ENCODE peak calls at places on chromosomes 4 and X, in seven cellular contexts. Z is astrocyte, J is PC-3, M is fibroblast of pulmonary artery, E is tibial artery, I is H9, Y is IMR-90. K is an unnamed sample.

GRCh38 chrX:150365051-150365952 is 2.2 kb downstream of the MAMLD1 start:
- DNase-seq in E (no peak), I (peak; percentile 71), J (peak; percentile 57), M (peak; percentile 61), Y (peak; percentile 50), Z (peak; percentile 37), K (no peak)

GRCh38 chrX:100090931-100091330 is 319.1 kb downstream of the PCDH19 start:
- DNase-seq in Z (peak; percentile 48), E (no peak), J (no peak), M (peak; percentile 30), Y (no peak), I (no peak), K (no peak)

GRCh38 chr4:40234519-40235039 is 37.7 kb downstream of the RHOH start:
- DNase-seq in Y (no peak), E (no peak), Z (no peak), J (no peak), I (no peak), M (no peak), K (no peak)

GRCh38 chr4:8393593-8394038 is 46.9 kb downstream of the ACOX3 start:
- DNase-seq in Y (peak; percentile 97), J (peak; percentile 91), I (no peak), Z (peak; percentile 99), M (peak; percentile 97), E (peak; percentile 81), K (peak; percentile 99)

GRCh38 chr4:89839558-89839957 is 2.6 kb upstream of the SNCA start:
- DNase-seq in M (no peak), E (no peak), Y (no peak), J (no peak), Z (no peak), I (no peak), K (no peak)

GRCh38 chrX:48897157-48897620 is 379 bp downstream of the TIMM17B start:
- DNase-seq in M (peak; percentile 73), J (peak; percentile 78), E (peak; percentile 66), Z (peak; percentile 56), Y (peak; percentile 66), I (peak; percentile 85), K (peak; percentile 56)

GRCh38 chrX:130772313-130773140 is 130.5 kb downstream of the ENOX2 start:
- DNase-seq in M (peak; percentile 11), Z (peak; percentile 71), Y (peak; percentile 73), E (no peak), J (peak; percentile 82), I (no peak), K (peak; percentile 79)

GRCh38 chrX:29941292-29941691 is 274.1 kb upstream of the MAGEB2 start:
- DNase-seq in M (peak; percentile 47), J (no peak), Z (peak; percentile 14), Y (peak; percentile 17), E (no peak), I (no peak), K (no peak)

GRCh38 chr4:183402771-183403170 is 41.7 kb upstream of the CDKN2AIP start:
- DNase-seq in Y (no peak), E (no peak), I (no peak), M (no peak), J (peak; percentile 5), Z (peak; percentile 12), K (no peak)

GRCh38 chr4:110165382-110166285 is 32.8 kb downstream of the ELOVL6 start:
- DNase-seq in I (no peak), Z (peak; percentile 74), Y (peak; percentile 83), M (peak; percentile 39), J (peak; percentile 73), E (no peak), K (peak; percentile 77)

GRCh38 chr4:55808187-55808586 is 11.4 kb upstream of the EXOC1L start:
- DNase-seq in Y (no peak), Z (no peak), J (no peak), M (no peak), E (no peak), I (no peak), K (no peak)

GRCh38 chr4:42671431-42672194 is 14.7 kb upstream of the ATP8A1 start:
- DNase-seq in J (no peak), I (no peak), Y (no peak), E (no peak), M (no peak), Z (no peak), K (no peak)

GRCh38 chr4:180028682-180029081 is 2214.5 kb upstream of the TENM3 start:
- DNase-seq in J (peak; percentile 33), M (peak; percentile 1), E (no peak), Y (peak; percentile 55), I (peak; percentile 63), Z (peak; percentile 29), K (no peak)
- TF ChIP-seq CTCF in J (peak; percentile 49), M (no peak), E (no peak), Y (peak; percentile 40), I (peak; percentile 73), Z (peak; percentile 23), K (no peak)

DNA sequence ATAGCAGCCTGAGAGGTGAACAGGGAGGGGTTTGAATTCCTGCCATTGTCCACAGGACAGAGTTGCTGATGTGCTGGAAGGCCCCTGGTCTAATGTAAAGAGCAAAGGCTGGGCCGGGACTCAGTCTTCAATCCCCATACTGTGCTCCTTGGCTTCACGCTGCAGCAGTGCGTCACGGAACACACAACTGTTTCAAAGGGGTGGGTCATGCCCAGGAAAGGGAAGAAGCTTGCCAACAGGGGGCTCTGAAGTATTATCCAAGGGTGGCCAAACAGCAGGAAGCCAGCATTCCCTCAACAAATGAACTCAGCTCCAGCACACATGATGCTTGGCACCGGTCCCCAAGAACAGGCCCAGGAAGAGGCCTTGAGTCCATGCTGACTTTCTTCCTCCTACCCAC is 122.5 kb downstream of the NFKB1 start:
- DNase-seq in Y (peak; percentile 71), I (peak; percentile 41), M (peak; percentile 71), E (no peak), Z (peak; percentile 61), J (peak; percentile 40), K (peak; percentile 8)
- TF ChIP-seq CTCF in Y (peak; percentile 47), I (peak; percentile 44), M (peak; percentile 30), E (no peak), Z (peak; percentile 29), J (peak; percentile 29), K (peak; percentile 58)

DNA sequence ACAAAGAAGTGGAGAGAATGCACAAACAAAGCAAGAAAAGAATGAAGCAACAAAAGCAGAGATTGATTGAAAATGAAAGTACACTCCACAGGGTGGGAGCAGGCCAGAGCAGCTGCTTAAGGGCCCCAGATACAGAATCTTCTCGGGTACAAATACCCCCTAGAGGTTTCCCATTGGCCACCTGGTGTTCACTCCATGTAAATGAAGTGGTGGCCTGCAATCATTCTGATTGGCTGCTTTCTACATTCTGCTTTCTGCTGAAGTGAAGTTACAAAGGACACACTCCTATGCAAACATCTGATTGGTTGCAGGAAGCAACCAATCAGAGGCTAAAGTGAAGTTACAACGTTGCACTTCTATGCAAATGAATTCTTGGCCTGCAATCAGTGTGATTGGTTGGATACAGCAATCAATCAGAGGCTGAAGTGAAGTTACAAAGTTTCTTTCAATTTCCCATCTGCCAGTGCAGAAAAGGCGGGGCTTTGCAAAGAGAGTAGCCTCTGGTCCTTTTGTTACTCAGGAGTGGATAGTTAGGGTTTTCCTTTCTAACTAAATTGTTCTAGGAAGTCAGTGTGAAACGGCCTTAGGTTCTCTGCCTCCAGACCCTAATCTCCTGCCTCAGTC is 19.0 kb upstream of the GPC4 start:
- DNase-seq in Y (no peak), J (no peak), M (no peak), I (no peak), Z (no peak), E (no peak), K (no peak)
- TF ChIP-seq CTCF in Y (no peak), J (no peak), M (no peak), I (peak; percentile 27), Z (no peak), E (no peak), K (no peak)

GRCh38 chrX:13147758-13148157 is 103.3 kb upstream of the FAM9C start:
- DNase-seq in E (no peak), J (no peak), M (no peak), I (no peak), Y (peak; percentile 58), Z (no peak), K (no peak)

GRCh38 chrX:13140007-13140406 is 95.6 kb upstream of the FAM9C start:
- DNase-seq in E (no peak), J (no peak), Y (no peak), I (no peak), Z (no peak), M (no peak), K (no peak)

GRCh38 chrX:13144927-13145659 is 100.7 kb upstream of the FAM9C start:
- DNase-seq in J (no peak), E (no peak), Z (peak; percentile 28), Y (peak; percentile 41), I (no peak), M (no peak), K (peak; percentile 4)

GRCh38 chrX:13147147-13147546 is 102.7 kb upstream of the FAM9C start:
- DNase-seq in Y (no peak), E (no peak), J (no peak), I (no peak), M (no peak), Z (no peak), K (no peak)

DNA sequence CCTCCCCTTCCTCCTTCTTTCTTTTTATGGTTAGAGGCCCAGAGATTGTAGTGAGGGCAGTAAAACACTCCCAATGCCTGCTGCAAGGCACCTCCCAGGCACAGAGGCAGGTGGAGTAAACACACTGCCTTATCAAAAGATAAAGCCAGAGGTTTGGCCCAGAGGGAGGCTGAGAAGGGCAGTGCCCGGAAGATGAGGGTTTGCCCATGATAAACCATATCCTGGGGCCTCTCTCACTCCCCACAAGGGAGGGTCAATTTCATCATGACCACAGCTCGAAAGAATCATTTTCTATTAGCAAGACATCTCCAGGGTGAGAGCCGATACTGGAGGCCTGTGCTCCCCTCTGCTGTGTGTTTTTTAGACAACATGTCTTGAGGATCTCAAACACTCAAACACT is 98.5 kb upstream of the FAM9C start:
- DNase-seq in Y (no peak), I (no peak), E (no peak), M (no peak), J (no peak), Z (no peak), K (no peak)
- TF ChIP-seq CTCF in Y (no peak), I (no peak), E (no peak), M (no peak), J (no peak), Z (no peak), K (no peak)

DNA sequence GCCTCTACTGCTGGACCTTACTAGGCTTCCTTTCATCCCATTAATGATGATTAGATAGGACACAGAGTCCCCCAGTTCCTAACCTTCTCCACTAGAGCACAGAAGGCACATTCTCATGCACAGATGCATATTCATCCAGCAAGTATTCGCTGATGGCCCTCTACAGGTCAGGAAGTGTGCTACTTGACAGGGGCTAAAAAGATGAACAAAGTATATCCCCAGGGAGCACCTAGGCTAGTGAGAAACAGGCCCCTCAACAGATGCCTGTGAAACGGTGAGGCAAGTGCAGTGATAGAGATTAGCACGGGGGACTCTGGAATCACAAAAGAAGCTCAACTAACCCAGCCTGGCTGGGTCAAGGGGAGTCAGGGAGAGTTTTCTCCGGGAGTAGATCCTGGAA is 95.8 kb downstream of the MGST2 start:
- DNase-seq in J (peak; percentile 37), Z (peak; percentile 11), E (no peak), Y (peak; percentile 23), I (no peak), M (peak; percentile 37), K (peak; percentile 57)
- TF ChIP-seq CTCF in J (peak; percentile 46), Z (peak; percentile 32), E (no peak), Y (peak; percentile 30), I (peak; percentile 63), M (peak; percentile 35), K (peak; percentile 65)

K was measured in HFFc6.